ENCODE peak calls at places on chromosome 9, in six cellular contexts. E, H, Z, M, B and O are unnamed samples.

GRCh38 chr9:27572036-27572435 is 1.2 kb downstream of the C9orf72 start:
- DNase-seq in E (no peak), H (no peak), Z (no peak), M (no peak), B (no peak), O (no peak)

GRCh38 chr9:84832453-84832852 is 162.9 kb downstream of the NTRK2 start:
- DNase-seq in E (no peak), H (no peak), Z (no peak), M (no peak), B (no peak), O (no peak)

GRCh38 chr9:109269839-109270238 is 51.0 kb downstream of the EPB41L4B start:
- DNase-seq in E (no peak), H (no peak), Z (peak; percentile 8), M (no peak), B (no peak), O (no peak)

GRCh38 chr9:128056086-128056485 is 11.0 kb downstream of the NAIF1 start:
- DNase-seq in E (peak; percentile 62), H (no peak), Z (no peak), M (no peak), B (no peak), O (no peak)

GRCh38 chr9:127525426-127526188 is 74.3 kb downstream of the LRSAM1 start:
- DNase-seq in E (no peak), H (no peak), Z (no peak), M (peak; percentile 71), B (no peak), O (no peak)

GRCh38 chr9:131660466-131661405 is 79.1 kb downstream of the RAPGEF1 start:
- DNase-seq in E (no peak), H (no peak), Z (no peak), M (no peak), B (no peak), O (no peak)

GRCh38 chr9:124263158-124263557 is 5.4 kb downstream of the NEK6 start:
- DNase-seq in E (no peak), H (no peak), Z (no peak), M (no peak), B (no peak), O (no peak)

GRCh38 chr9:16671591-16672137 is 198.8 kb downstream of the BNC2 start:
- DNase-seq in E (no peak), H (no peak), Z (no peak), M (no peak), B (no peak), O (no peak)

GRCh38 chr9:95876595-95876994 is 1.1 kb downstream of the ERCC6L2 start:
- DNase-seq in E (no peak), H (no peak), Z (no peak), M (peak; percentile 17), B (no peak), O (no peak)
- H3K4me3 ChIP-seq in E (no peak overlapping the region), H (no peak overlapping the region), Z (no peak overlapping the region), M (no peak overlapping the region), B (no peak overlapping the region), O (no peak overlapping the region)

GRCh38 chr9:133445293-133445969 is 14.3 kb upstream of the CACFD1 start:
- DNase-seq in E (no peak), H (no peak), Z (no peak), M (no peak), B (no peak), O (no peak)

GRCh38 chr9:133452562-133452961 is 7.2 kb upstream of the CACFD1 start:
- DNase-seq in E (no peak), H (no peak), Z (no peak), M (no peak), B (no peak), O (no peak)

GRCh38 chr9:133443982-133444381 is 15.8 kb upstream of the CACFD1 start:
- DNase-seq in E (no peak), H (no peak), Z (no peak), M (no peak), B (no peak), O (no peak)

GRCh38 chr9:133449760-133450159 is 10.0 kb upstream of the CACFD1 start:
- DNase-seq in E (no peak), H (no peak), Z (peak; percentile 89), M (peak; percentile 62), B (no peak), O (no peak)

GRCh38 chr9:133448487-133448972 is 11.2 kb upstream of the CACFD1 start:
- DNase-seq in E (no peak), H (no peak), Z (no peak), M (no peak), B (no peak), O (no peak)
- H3K4me3 ChIP-seq in E (no peak overlapping the region), H (no peak overlapping the region), Z (no peak overlapping the region), M (no peak overlapping the region), B (no peak overlapping the region), O (no peak overlapping the region)

GRCh38 chr9:136373300-136374182 is at the start of gene CARD9:
- DNase-seq in E (no peak), H (peak; percentile 44), Z (no peak), M (no peak), B (no peak), O (no peak)

GRCh38 chr9:136370687-136371530 is 2.6 kb downstream of the CARD9 start:
- DNase-seq in E (no peak), H (no peak), Z (no peak), M (no peak), B (no peak), O (no peak)

GRCh38 chr9:136372006-136372405 is 1.5 kb downstream of the CARD9 start:
- DNase-seq in E (no peak), H (no peak), Z (no peak), M (no peak), B (no peak), O (no peak)

GRCh38 chr9:136374183-136374575 is 710 bp upstream of the CARD9 start:
- DNase-seq in E (no peak), H (no peak), Z (no peak), M (no peak), B (no peak), O (no peak)

DNA sequence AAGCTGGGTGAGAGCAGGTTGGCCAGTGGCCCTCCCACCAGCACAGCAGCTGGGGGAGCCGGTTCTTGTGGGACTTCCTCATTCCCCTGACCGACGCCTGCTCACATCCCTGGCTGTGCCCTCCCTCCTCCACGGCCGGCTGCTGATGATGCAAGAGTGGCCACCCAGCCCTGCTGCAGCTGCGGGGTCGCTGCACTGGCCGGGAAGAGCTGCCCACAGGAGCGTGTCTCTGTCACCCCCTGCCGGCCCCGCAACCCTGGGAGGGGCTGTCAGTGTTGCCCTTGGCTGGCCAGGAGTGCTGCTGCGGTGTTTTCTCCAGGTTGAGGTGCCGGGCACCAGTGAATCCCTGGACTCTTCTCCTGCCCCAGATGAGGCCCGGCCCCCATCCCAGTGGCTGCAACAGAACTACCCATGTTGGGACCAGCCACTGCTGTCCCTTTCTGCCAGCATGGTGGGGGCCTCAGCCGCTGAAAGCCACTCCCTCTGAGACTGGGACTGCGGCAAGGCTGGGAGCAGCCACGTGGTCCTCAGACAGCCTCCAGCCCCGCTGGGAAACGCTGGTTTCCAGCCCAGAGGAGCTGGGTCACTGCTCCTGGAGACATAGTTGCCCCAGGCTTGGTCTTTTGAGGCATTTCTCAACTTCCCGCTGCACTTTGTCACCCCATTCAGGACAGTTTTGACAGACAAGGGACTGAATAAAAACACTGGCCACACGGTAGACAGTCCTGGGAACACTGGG is 739 bp downstream of the CARD9 start:
- DNase-seq in E (peak; percentile 82), H (peak; percentile 67), Z (no peak), M (peak; percentile 51), B (no peak), O (no peak)
- H3K4me3 ChIP-seq in E (peak overlapping the region; percentile 22), H (peak overlapping the region; percentile 44), Z (no peak overlapping the region), M (no peak overlapping the region), B (peak overlapping the region; percentile 11), O (peak overlapping the region; percentile 19)

GRCh38 chr9:130446111-130446861 is 1.5 kb downstream of the ASS1 start:
- DNase-seq in E (peak; percentile 93), H (peak; percentile 89), Z (no peak), M (no peak), B (peak; percentile 68), O (no peak)

GRCh38 chr9:130443456-130443801 is 1.3 kb upstream of the ASS1 start:
- DNase-seq in E (peak; percentile 16), H (no peak), Z (no peak), M (no peak), B (no peak), O (no peak)

GRCh38 chr9:130445268-130445983 is 665 bp downstream of the ASS1 start:
- DNase-seq in E (peak; percentile 74), H (peak; percentile 66), Z (no peak), M (no peak), B (no peak), O (no peak)

GRCh38 chr9:130443840-130444492 is 795 bp upstream of the ASS1 start:
- DNase-seq in E (peak; percentile 70), H (no peak), Z (no peak), M (no peak), B (no peak), O (no peak)

GRCh38 chr9:130444565-130445221 is at the start of gene ASS1:
- DNase-seq in E (peak; percentile 82), H (peak; percentile 79), Z (no peak), M (no peak), B (no peak), O (no peak)
- H3K4me3 ChIP-seq in E (peak within 1 kb of the TSS; percentile 83), H (peak within 1 kb of the TSS; percentile 81), Z (peak within 1 kb of the TSS; percentile 41), M (peak within 1 kb of the TSS; percentile 77), B (peak within 1 kb of the TSS; percentile 37), O (no peak within 1 kb of the TSS)

GRCh38 chr9:86947146-86948081 is at the start of gene GAS1:
- DNase-seq in E (peak; percentile 93), H (peak; percentile 90), Z (peak; percentile 84), M (peak; percentile 81), B (peak; percentile 85), O (peak; percentile 66)

GRCh38 chr9:86946712-86947145 is 577 bp downstream of the GAS1 start:
- DNase-seq in E (no peak), H (peak; percentile 49), Z (peak; percentile 62), M (peak; percentile 53), B (peak; percentile 52), O (peak; percentile 28)

GRCh38 chr9:86943871-86944240 is 3.5 kb downstream of the GAS1 start:
- DNase-seq in E (peak; percentile 59), H (no peak), Z (no peak), M (no peak), B (no peak), O (no peak)

GRCh38 chr9:86944974-86945867 is 2.1 kb downstream of the GAS1 start:
- DNase-seq in E (peak; percentile 50), H (no peak), Z (no peak), M (no peak), B (no peak), O (no peak)

DNA sequence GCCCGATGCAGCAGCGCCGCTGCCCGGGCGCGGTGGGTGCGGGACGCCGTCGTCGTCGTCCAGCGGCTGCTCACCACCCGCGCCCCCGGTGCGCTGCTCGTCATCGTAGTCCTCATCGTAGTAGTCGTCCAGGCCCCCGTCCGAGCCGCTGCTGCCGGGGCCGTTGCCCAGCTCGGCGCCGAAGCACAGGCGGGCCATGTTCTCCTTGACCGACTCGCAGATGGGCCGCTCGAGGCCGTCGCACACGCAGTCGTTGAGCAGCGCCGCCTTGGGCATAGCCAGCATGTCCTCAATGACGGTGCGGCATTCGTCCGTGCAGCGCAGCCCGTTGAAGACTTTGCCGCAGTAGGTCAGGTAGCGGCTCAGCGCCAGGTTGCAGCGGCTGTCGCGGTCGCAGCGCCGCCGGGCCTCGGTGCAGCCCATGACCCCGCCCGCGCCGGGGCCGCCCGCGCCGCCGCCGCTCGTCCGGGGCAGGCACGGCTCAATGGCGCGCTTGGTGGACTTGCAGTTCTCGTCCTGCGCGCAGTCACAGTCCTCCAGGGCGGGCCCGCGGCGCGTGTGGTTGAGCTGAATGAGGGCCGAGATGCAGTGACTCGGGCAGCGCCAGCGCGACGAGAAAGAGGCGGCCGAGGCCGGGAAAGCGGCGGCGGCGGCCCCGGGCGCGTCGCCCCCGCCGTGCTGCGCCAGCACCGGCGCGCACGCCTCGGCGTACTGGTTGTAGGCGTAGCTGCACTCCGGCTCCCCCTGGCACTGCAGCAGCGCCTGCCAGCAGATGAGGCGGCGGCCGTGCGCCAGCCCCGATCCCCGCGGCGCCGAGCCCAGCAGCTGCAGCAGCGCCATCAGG is 1.2 kb downstream of the GAS1 start:
- DNase-seq in E (peak; percentile 90), H (peak; percentile 65), Z (peak; percentile 76), M (peak; percentile 70), B (peak; percentile 46), O (peak; percentile 36)
- H3K4me3 ChIP-seq in E (peak overlapping the region; percentile 86), H (peak overlapping the region; percentile 91), Z (peak overlapping the region; percentile 70), M (peak overlapping the region; percentile 54), B (peak overlapping the region; percentile 83), O (peak overlapping the region; percentile 44)